ENCODE peak calls at places on chromosomes 1 and 21, in nine cellular contexts. O is H7, Z is pancreas, H is IMR-90, T is astrocyte of the spinal cord, Y is heart left ventricle, E is esophagus squamous epithelium, X is fibroblast of mammary gland, U is heart right ventricle. V is an unnamed sample.

GRCh38 chr1:81113688-81114087 is 687.0 kb upstream of the ADGRL2 start:
- DNase-seq in O (no peak), Z (no peak), H (peak; percentile 31), T (peak; percentile 55), Y (no peak), E (no peak), X (peak; percentile 28), U (no peak), V (no peak)

GRCh38 chr1:182784556-182785171 is 4.9 kb upstream of the NPL start:
- DNase-seq in O (no peak), Z (no peak), H (peak; percentile 50), T (peak; percentile 59), Y (no peak), E (no peak), X (peak; percentile 57), U (peak; percentile 30), V (no peak)

GRCh38 chr1:105087496-105087895 is 1337.8 kb downstream of the AMY1C start:
- DNase-seq in O (no peak), Z (no peak), H (no peak), T (peak; percentile 49), Y (no peak), E (no peak), X (no peak), U (no peak), V (no peak)

GRCh38 chr1:54225378-54225777 is 25.4 kb downstream of the MRPL37 start:
- DNase-seq in O (no peak), Z (no peak), H (no peak), T (no peak), Y (no peak), E (no peak), X (no peak), U (no peak), V (no peak)

GRCh38 chr1:157193219-157193618 is 55.0 kb upstream of the ETV3 start:
- DNase-seq in O (peak; percentile 60), Z (no peak), H (no peak), T (no peak), Y (no peak), E (no peak), X (no peak), U (no peak), V (no peak)

GRCh38 chr1:244264163-244264562 is 187.5 kb downstream of the ADSS2 start:
- DNase-seq in O (no peak), Z (no peak), H (no peak), T (no peak), Y (no peak), E (no peak), X (no peak), U (no peak), V (no peak)

GRCh38 chr1:92483442-92484170 is 3.1 kb downstream of the GFI1 start:
- DNase-seq in O (peak; percentile 78), Z (peak; percentile 74), H (no peak), T (no peak), Y (no peak), E (no peak), X (no peak), U (no peak), V (no peak)

GRCh38 chr1:907611-908451 is 15.9 kb upstream of the SAMD11 start:
- DNase-seq in O (peak; percentile 60), Z (no peak), H (no peak), T (no peak), Y (peak; percentile 49), E (no peak), X (no peak), U (no peak), V (peak; percentile 49)

GRCh38 chr1:88892146-88892877 is 945 bp upstream of the GTF2B start:
- DNase-seq in O (peak; percentile 11), Z (peak; percentile 44), H (peak; percentile 56), T (peak; percentile 60), Y (no peak), E (no peak), X (peak; percentile 89), U (no peak), V (no peak)

GRCh38 chr1:51313268-51313852 is 17.0 kb downstream of the TTC39A start:
- DNase-seq in O (peak; percentile 83), Z (no peak), H (no peak), T (no peak), Y (peak; percentile 13), E (no peak), X (peak; percentile 10), U (no peak), V (no peak)

GRCh38 chr1:1915911-1916835 is 1.1 kb downstream of the CALML6 start:
- DNase-seq in O (no peak), Z (peak; percentile 95), H (no peak), T (no peak), Y (peak; percentile 59), E (no peak), X (no peak), U (no peak), V (no peak)

GRCh38 chr1:161359316-161359715 is 8.4 kb downstream of the CFAP126 start:
- DNase-seq in O (no peak), Z (no peak), H (no peak), T (no peak), Y (no peak), E (no peak), X (no peak), U (no peak), V (no peak)

GRCh38 chr21:41342035-41342434 is 19.8 kb upstream of the MX2 start:
- DNase-seq in O (no peak), Z (no peak), H (no peak), T (no peak), Y (no peak), E (no peak), X (no peak), U (no peak), V (no peak)

GRCh38 chr1:214923516-214923915 is 159.0 kb upstream of the KCNK2 start:
- DNase-seq in O (no peak), Z (no peak), H (no peak), T (no peak), Y (no peak), E (no peak), X (no peak), U (no peak), V (no peak)

GRCh38 chr1:25513666-25514065 is 29.7 kb upstream of the LDLRAP1 start:
- DNase-seq in O (no peak), Z (no peak), H (no peak), T (no peak), Y (no peak), E (no peak), X (no peak), U (no peak), V (no peak)

GRCh38 chr1:27102134-27102706 is 52.7 kb downstream of the SLC9A1 start:
- DNase-seq in O (no peak), Z (no peak), H (no peak), T (no peak), Y (no peak), E (no peak), X (no peak), U (no peak), V (no peak)

GRCh38 chr21:46100426-46100825 is 2.5 kb downstream of the COL6A2 start:
- DNase-seq in O (no peak), Z (no peak), H (peak; percentile 64), T (peak; percentile 58), Y (peak; percentile 14), E (no peak), X (peak; percentile 85), U (peak; percentile 2), V (peak; percentile 16)
- H3K4me3 ChIP-seq in O (no peak overlapping the region), Z (no peak overlapping the region), H (peak overlapping the region; percentile 97), T (peak overlapping the region; percentile 77), Y (peak overlapping the region; percentile 87), E (peak overlapping the region; percentile 84), X (peak overlapping the region; percentile 85), U (peak overlapping the region; percentile 81), V (peak overlapping the region; percentile 89)

GRCh38 chr1:207302618-207303408 is 18.7 kb upstream of the CD55 start:
- DNase-seq in O (no peak), Z (no peak), H (no peak), T (no peak), Y (no peak), E (no peak), X (peak; percentile 38), U (no peak), V (no peak)
- H3K4me3 ChIP-seq in O (no peak overlapping the region), Z (no peak overlapping the region), H (no peak overlapping the region), T (no peak overlapping the region), Y (no peak overlapping the region), E (no peak overlapping the region), X (no peak overlapping the region), U (no peak overlapping the region), V (no peak overlapping the region)

GRCh38 chr21:42521384-42521783 is 7.7 kb downstream of the SLC37A1 start:
- DNase-seq in O (peak; percentile 9), Z (no peak), H (no peak), T (no peak), Y (no peak), E (no peak), X (no peak), U (no peak), V (no peak)

GRCh38 chr21:42520628-42521253 is 7.1 kb downstream of the SLC37A1 start:
- DNase-seq in O (peak; percentile 83), Z (no peak), H (no peak), T (no peak), Y (no peak), E (no peak), X (no peak), U (no peak), V (no peak)

GRCh38 chr21:42518626-42519025 is 5.0 kb downstream of the SLC37A1 start:
- DNase-seq in O (no peak), Z (no peak), H (no peak), T (no peak), Y (no peak), E (no peak), X (no peak), U (no peak), V (no peak)

GRCh38 chr21:42515708-42516502 is 2.3 kb downstream of the SLC37A1 start:
- DNase-seq in O (no peak), Z (no peak), H (no peak), T (no peak), Y (no peak), E (no peak), X (no peak), U (no peak), V (no peak)

DNA sequence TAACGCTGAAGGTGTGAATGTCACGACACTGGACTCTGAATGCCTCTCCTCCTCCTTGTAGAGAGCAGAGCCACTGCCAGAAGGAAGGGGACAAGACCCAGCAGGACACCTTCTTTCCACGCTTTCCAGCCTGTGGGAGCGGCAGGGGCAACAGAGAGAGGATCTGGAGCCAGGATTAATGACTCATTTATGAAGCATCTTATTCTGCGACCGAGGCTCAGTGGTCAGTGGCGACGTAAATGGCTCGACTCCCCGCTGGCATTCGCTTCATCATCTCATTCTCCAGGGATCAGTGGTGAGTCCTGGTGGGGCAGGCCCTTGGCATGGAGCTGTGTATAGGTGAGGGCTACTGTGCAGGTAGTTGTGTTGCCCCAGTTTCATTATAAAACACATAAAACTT is 4.6 kb downstream of the SLC37A1 start:
- DNase-seq in O (no peak), Z (no peak), H (peak; percentile 28), T (peak; percentile 91), Y (no peak), E (no peak), X (peak; percentile 60), U (no peak), V (no peak)
- H3K4me3 ChIP-seq in O (no peak overlapping the region), Z (no peak overlapping the region), H (no peak overlapping the region), T (no peak overlapping the region), Y (no peak overlapping the region), E (no peak overlapping the region), X (no peak overlapping the region), U (no peak overlapping the region), V (no peak overlapping the region)

DNA sequence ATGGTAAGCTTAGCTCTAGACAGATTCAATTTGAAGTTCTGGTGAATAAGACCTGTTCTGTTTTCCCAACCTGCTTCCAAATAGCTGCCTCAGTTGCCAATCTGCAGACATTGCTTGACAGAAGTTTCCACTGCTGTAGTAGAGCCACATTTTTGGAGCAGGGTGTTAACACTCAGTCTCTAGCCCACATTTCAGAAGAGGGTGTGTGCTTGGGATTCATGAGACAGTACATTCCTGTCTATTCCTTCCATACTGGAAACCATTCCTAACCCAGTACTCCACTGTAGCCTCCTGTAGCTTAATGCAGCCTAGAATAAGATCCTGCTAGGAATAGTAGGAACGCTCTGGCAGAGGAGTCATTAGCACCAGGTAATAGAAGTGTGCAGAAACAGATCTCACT is 450.5 kb downstream of the NUF2 start:
- DNase-seq in O (no peak), Z (no peak), H (no peak), T (no peak), Y (no peak), E (no peak), X (no peak), U (no peak), V (no peak)
- H3K4me3 ChIP-seq in O (no peak overlapping the region), Z (no peak overlapping the region), H (no peak overlapping the region), T (no peak overlapping the region), Y (no peak overlapping the region), E (no peak overlapping the region), X (no peak overlapping the region), U (no peak overlapping the region), V (no peak overlapping the region)